ENCODE peak calls at places on chromosomes 6 and 20, in nine cellular contexts. One of them, this sample, is unnamed.
A peak's percentile ranks its signal among the peaks of the same experiment; 100 is the strongest.

GRCh38 chr6:125255201-125255600 is 46.6 kb downstream of the HDDC2 start:
- DNase-seq in AG10803: no peak
- DNase-seq in mucosa of descending colon: no peak
- DNase-seq in BE2C: no peak
- DNase-seq in spleen: no peak
- DNase-seq in fibroblast of pulmonary artery: no peak
- DNase-seq in astrocyte of the cerebellum: no peak
- DNase-seq in K562: no peak
- DNase-seq in pancreas: no peak
- DNase-seq in this sample: no peak

GRCh38 chr6:139801571-139802321 is 427.3 kb upstream of the CITED2 start:
- DNase-seq in astrocyte of the cerebellum: no peak
- DNase-seq in mucosa of descending colon: no peak
- DNase-seq in BE2C: no peak
- DNase-seq in fibroblast of pulmonary artery: peak; percentile 51
- DNase-seq in AG10803: peak; percentile 9
- DNase-seq in pancreas: no peak
- DNase-seq in spleen: no peak
- DNase-seq in K562: no peak
- DNase-seq in this sample: peak; percentile 51

GRCh38 chr6:56387621-56388413 is 140.4 kb upstream of the COL21A1 start:
- DNase-seq in fibroblast of pulmonary artery: peak; percentile 28
- DNase-seq in BE2C: no peak
- DNase-seq in pancreas: peak; percentile 30
- DNase-seq in spleen: no peak
- DNase-seq in K562: no peak
- DNase-seq in AG10803: no peak
- DNase-seq in astrocyte of the cerebellum: no peak
- DNase-seq in mucosa of descending colon: no peak
- DNase-seq in this sample: no peak

GRCh38 chr20:23877524-23877923 is 2.0 kb downstream of the CST5 start:
- DNase-seq in K562: no peak
- DNase-seq in fibroblast of pulmonary artery: no peak
- DNase-seq in AG10803: no peak
- DNase-seq in spleen: no peak
- DNase-seq in astrocyte of the cerebellum: no peak
- DNase-seq in mucosa of descending colon: no peak
- DNase-seq in pancreas: no peak
- DNase-seq in BE2C: no peak
- DNase-seq in this sample: no peak

GRCh38 chr6:139367810-139368321 is 6.6 kb downstream of the CITED2 start:
- DNase-seq in mucosa of descending colon: no peak
- DNase-seq in BE2C: no peak
- DNase-seq in spleen: no peak
- DNase-seq in K562: peak; percentile 42
- DNase-seq in astrocyte of the cerebellum: peak; percentile 26
- DNase-seq in AG10803: no peak
- DNase-seq in fibroblast of pulmonary artery: peak; percentile 28
- DNase-seq in pancreas: no peak
- DNase-seq in this sample: no peak

GRCh38 chr20:57530327-57530981 is 5.5 kb upstream of the CTCFL start:
- DNase-seq in BE2C: no peak
- DNase-seq in astrocyte of the cerebellum: no peak
- DNase-seq in spleen: no peak
- DNase-seq in K562: no peak
- DNase-seq in fibroblast of pulmonary artery: no peak
- DNase-seq in AG10803: no peak
- DNase-seq in pancreas: no peak
- DNase-seq in mucosa of descending colon: no peak
- DNase-seq in this sample: no peak

GRCh38 chr6:170023620-170024521 is 267.0 kb downstream of the DLL1 start:
- DNase-seq in BE2C: no peak
- DNase-seq in K562: no peak
- DNase-seq in fibroblast of pulmonary artery: no peak
- DNase-seq in pancreas: no peak
- DNase-seq in spleen: peak; percentile 72
- DNase-seq in astrocyte of the cerebellum: no peak
- DNase-seq in mucosa of descending colon: no peak
- DNase-seq in AG10803: no peak
- DNase-seq in this sample: no peak

GRCh38 chr6:75611702-75612375 is 10.2 kb downstream of the SENP6 start:
- DNase-seq in K562: no peak
- DNase-seq in spleen: no peak
- DNase-seq in pancreas: no peak
- DNase-seq in AG10803: peak; percentile 47
- DNase-seq in BE2C: no peak
- DNase-seq in fibroblast of pulmonary artery: no peak
- DNase-seq in astrocyte of the cerebellum: no peak
- DNase-seq in mucosa of descending colon: no peak
- DNase-seq in this sample: peak; percentile 43

GRCh38 chr20:59435496-59435895 is 135.1 kb downstream of the EDN3 start:
- DNase-seq in K562: no peak
- DNase-seq in spleen: no peak
- DNase-seq in BE2C: no peak
- DNase-seq in pancreas: no peak
- DNase-seq in fibroblast of pulmonary artery: no peak
- DNase-seq in astrocyte of the cerebellum: no peak
- DNase-seq in mucosa of descending colon: no peak
- DNase-seq in AG10803: no peak
- DNase-seq in this sample: no peak

GRCh38 chr20:49310695-49311094 is 32.8 kb upstream of the ZNFX1 start:
- DNase-seq in BE2C: no peak
- DNase-seq in astrocyte of the cerebellum: no peak
- DNase-seq in K562: no peak
- DNase-seq in mucosa of descending colon: no peak
- DNase-seq in fibroblast of pulmonary artery: peak; percentile 62
- DNase-seq in spleen: no peak
- DNase-seq in AG10803: no peak
- DNase-seq in pancreas: no peak
- DNase-seq in this sample: peak; percentile 63

GRCh38 chr6:3904518-3904917 is 55.3 kb downstream of the FAM50B start:
- DNase-seq in K562: no peak
- DNase-seq in BE2C: no peak
- DNase-seq in spleen: no peak
- DNase-seq in AG10803: no peak
- DNase-seq in pancreas: no peak
- DNase-seq in astrocyte of the cerebellum: no peak
- DNase-seq in mucosa of descending colon: no peak
- DNase-seq in fibroblast of pulmonary artery: no peak
- DNase-seq in this sample: no peak

GRCh38 chr20:43838703-43839060 is 76.0 kb upstream of the TOX2 start:
- DNase-seq in AG10803: no peak
- DNase-seq in fibroblast of pulmonary artery: no peak
- DNase-seq in mucosa of descending colon: no peak
- DNase-seq in BE2C: no peak
- DNase-seq in pancreas: no peak
- DNase-seq in spleen: no peak
- DNase-seq in K562: no peak
- DNase-seq in astrocyte of the cerebellum: no peak
- DNase-seq in this sample: no peak

GRCh38 chr20:49964964-49965780 is 17.6 kb upstream of the SNAI1 start:
- DNase-seq in spleen: peak; percentile 71
- DNase-seq in fibroblast of pulmonary artery: peak; percentile 49
- DNase-seq in mucosa of descending colon: no peak
- DNase-seq in BE2C: peak; percentile 66
- DNase-seq in astrocyte of the cerebellum: no peak
- DNase-seq in K562: peak; percentile 85
- DNase-seq in pancreas: no peak
- DNase-seq in AG10803: no peak
- DNase-seq in this sample: peak; percentile 46

GRCh38 chr6:145042559-145042958 is 692.8 kb downstream of the EPM2A start:
- DNase-seq in mucosa of descending colon: no peak
- DNase-seq in K562: no peak
- DNase-seq in astrocyte of the cerebellum: no peak
- DNase-seq in BE2C: peak; percentile 20
- DNase-seq in AG10803: no peak
- DNase-seq in spleen: no peak
- DNase-seq in pancreas: no peak
- DNase-seq in fibroblast of pulmonary artery: no peak
- DNase-seq in this sample: no peak
- TF ChIP-seq CTCF in mucosa of descending colon: no peak
- TF ChIP-seq CTCF in K562: peak; percentile 11
- TF ChIP-seq CTCF in astrocyte of the cerebellum: no peak
- TF ChIP-seq CTCF in BE2C: peak; percentile 35
- TF ChIP-seq CTCF in AG10803: no peak
- TF ChIP-seq CTCF in spleen: no peak
- TF ChIP-seq CTCF in pancreas: no peak
- TF ChIP-seq CTCF in fibroblast of pulmonary artery: no peak
- TF ChIP-seq CTCF in this sample: no peak

DNA sequence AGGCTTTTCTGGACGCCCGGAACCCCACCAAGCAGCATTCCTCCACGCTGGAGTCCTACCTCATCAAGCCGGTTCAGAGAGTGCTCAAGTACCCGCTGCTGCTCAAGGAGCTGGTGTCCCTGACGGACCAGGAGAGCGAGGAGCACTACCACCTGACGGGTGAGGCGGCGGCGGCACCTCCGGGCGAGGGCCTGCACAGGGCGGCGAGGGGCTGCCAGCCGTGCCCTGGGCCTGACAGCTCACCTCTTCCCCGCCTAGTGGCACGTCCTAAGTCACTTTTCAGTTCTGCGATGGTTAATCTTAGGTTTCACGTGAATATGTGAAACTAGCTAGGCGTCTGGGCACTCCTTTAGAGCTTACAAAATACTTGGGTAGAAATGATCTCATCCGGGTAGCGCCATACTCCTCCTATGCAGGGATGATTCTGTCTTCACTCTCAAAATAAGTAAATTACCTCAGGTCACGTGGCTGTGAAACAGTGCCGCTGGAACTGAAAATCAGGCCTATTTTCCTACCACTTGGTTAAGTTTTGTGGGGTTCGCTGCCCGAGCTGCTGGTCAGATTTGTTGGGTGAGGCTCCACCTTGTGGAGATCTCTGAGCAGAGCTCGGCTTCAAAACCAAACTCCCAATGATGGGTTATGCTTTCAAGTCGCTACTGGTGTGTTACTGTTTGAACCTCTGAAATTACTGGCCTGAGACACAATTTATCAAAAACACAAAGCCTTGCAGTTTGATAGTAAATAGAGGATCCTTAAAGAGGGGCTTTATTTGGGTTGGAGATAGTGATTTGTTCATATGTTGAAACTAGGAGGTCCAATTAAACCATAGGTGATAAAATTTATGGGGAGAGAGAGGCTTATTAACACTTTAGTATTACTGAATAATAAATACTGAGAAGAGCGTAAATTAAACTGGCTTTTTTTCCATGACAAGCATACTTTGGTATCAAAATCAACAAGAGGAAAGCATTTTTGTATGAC is 15.5 kb upstream of the CLDN20 start:
- DNase-seq in astrocyte of the cerebellum: peak; percentile 72
- DNase-seq in fibroblast of pulmonary artery: peak; percentile 78
- DNase-seq in K562: peak; percentile 33
- DNase-seq in AG10803: peak; percentile 71
- DNase-seq in BE2C: peak; percentile 55
- DNase-seq in pancreas: no peak
- DNase-seq in mucosa of descending colon: no peak
- DNase-seq in spleen: no peak
- DNase-seq in this sample: peak; percentile 75
- H3K4me3 ChIP-seq in astrocyte of the cerebellum: no peak overlapping the region
- H3K4me3 ChIP-seq in fibroblast of pulmonary artery: no peak overlapping the region
- H3K4me3 ChIP-seq in K562: no peak overlapping the region
- H3K4me3 ChIP-seq in AG10803: no peak overlapping the region
- H3K4me3 ChIP-seq in BE2C: no peak overlapping the region
- H3K4me3 ChIP-seq in pancreas: no peak overlapping the region
- H3K4me3 ChIP-seq in mucosa of descending colon: no peak overlapping the region
- H3K4me3 ChIP-seq in spleen: no peak overlapping the region
- H3K4me3 ChIP-seq in this sample: no peak overlapping the region

GRCh38 chr20:9306521-9306920 is 207.9 kb upstream of the LAMP5 start:
- DNase-seq in pancreas: no peak
- DNase-seq in AG10803: peak; percentile 85
- DNase-seq in mucosa of descending colon: no peak
- DNase-seq in fibroblast of pulmonary artery: peak; percentile 79
- DNase-seq in astrocyte of the cerebellum: peak; percentile 32
- DNase-seq in spleen: no peak
- DNase-seq in K562: no peak
- DNase-seq in BE2C: no peak
- DNase-seq in this sample: peak; percentile 87

GRCh38 chr20:9311132-9311531 is 203.3 kb upstream of the LAMP5 start:
- DNase-seq in AG10803: peak; percentile 74
- DNase-seq in pancreas: no peak
- DNase-seq in BE2C: no peak
- DNase-seq in spleen: no peak
- DNase-seq in mucosa of descending colon: no peak
- DNase-seq in astrocyte of the cerebellum: no peak
- DNase-seq in fibroblast of pulmonary artery: no peak
- DNase-seq in K562: no peak
- DNase-seq in this sample: peak; percentile 31
- TF ChIP-seq CTCF in AG10803: no peak
- TF ChIP-seq CTCF in pancreas: no peak
- TF ChIP-seq CTCF in BE2C: no peak
- TF ChIP-seq CTCF in spleen: no peak
- TF ChIP-seq CTCF in mucosa of descending colon: no peak
- TF ChIP-seq CTCF in astrocyte of the cerebellum: no peak
- TF ChIP-seq CTCF in fibroblast of pulmonary artery: no peak
- TF ChIP-seq CTCF in K562: no peak
- TF ChIP-seq CTCF in this sample: no peak

GRCh38 chr6:123802697-123803455 is 789 bp upstream of the NKAIN2 start:
- DNase-seq in BE2C: peak; percentile 78
- DNase-seq in AG10803: peak; percentile 56
- DNase-seq in fibroblast of pulmonary artery: peak; percentile 81
- DNase-seq in K562: peak; percentile 37
- DNase-seq in astrocyte of the cerebellum: peak; percentile 75
- DNase-seq in mucosa of descending colon: peak; percentile 67
- DNase-seq in pancreas: peak; percentile 63
- DNase-seq in spleen: peak; percentile 93
- DNase-seq in this sample: peak; percentile 88

GRCh38 chr6:123802351-123802696 is 1.3 kb upstream of the NKAIN2 start:
- DNase-seq in astrocyte of the cerebellum: no peak
- DNase-seq in fibroblast of pulmonary artery: no peak
- DNase-seq in pancreas: no peak
- DNase-seq in AG10803: no peak
- DNase-seq in spleen: no peak
- DNase-seq in K562: no peak
- DNase-seq in mucosa of descending colon: no peak
- DNase-seq in BE2C: no peak
- DNase-seq in this sample: no peak

GRCh38 chr6:123804771-123805540 is 1.3 kb downstream of the NKAIN2 start:
- DNase-seq in mucosa of descending colon: no peak
- DNase-seq in astrocyte of the cerebellum: no peak
- DNase-seq in BE2C: no peak
- DNase-seq in pancreas: no peak
- DNase-seq in K562: no peak
- DNase-seq in fibroblast of pulmonary artery: no peak
- DNase-seq in AG10803: no peak
- DNase-seq in spleen: no peak
- DNase-seq in this sample: no peak

GRCh38 chr6:123803862-123804681 is at the start of gene NKAIN2:
- DNase-seq in mucosa of descending colon: peak; percentile 46
- DNase-seq in K562: no peak
- DNase-seq in BE2C: peak; percentile 9
- DNase-seq in spleen: peak; percentile 71
- DNase-seq in AG10803: no peak
- DNase-seq in astrocyte of the cerebellum: no peak
- DNase-seq in pancreas: no peak
- DNase-seq in fibroblast of pulmonary artery: no peak
- DNase-seq in this sample: no peak

DNA sequence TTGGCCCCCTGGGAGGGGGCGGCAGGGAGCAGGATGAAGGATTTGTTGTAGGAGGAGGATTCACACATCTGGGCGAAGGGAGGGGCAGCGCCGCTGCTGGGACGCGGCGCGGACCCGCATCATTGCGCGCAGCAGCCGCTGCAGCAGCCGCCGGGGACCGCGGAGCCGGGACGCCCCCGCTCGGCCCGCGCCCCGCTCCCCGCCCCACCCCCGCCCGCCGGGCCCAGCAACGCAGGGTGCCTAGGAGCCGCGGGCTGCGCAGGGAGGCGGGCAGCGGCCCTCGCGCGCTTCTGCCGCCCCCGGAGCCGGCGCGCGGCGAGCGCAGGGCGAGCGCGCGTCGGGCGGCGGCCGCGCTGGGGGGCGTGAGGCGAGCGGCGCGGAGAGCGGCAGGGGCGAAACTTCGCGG is 206 bp upstream of the NKAIN2 start:
- DNase-seq in fibroblast of pulmonary artery: no peak
- DNase-seq in astrocyte of the cerebellum: no peak
- DNase-seq in AG10803: no peak
- DNase-seq in BE2C: no peak
- DNase-seq in pancreas: no peak
- DNase-seq in K562: no peak
- DNase-seq in mucosa of descending colon: no peak
- DNase-seq in spleen: no peak
- DNase-seq in this sample: no peak
- H3K4me3 ChIP-seq in fibroblast of pulmonary artery: peak overlapping the region; percentile 46
- H3K4me3 ChIP-seq in astrocyte of the cerebellum: peak overlapping the region; percentile 67
- H3K4me3 ChIP-seq in AG10803: peak overlapping the region; percentile 50
- H3K4me3 ChIP-seq in BE2C: peak overlapping the region; percentile 34
- H3K4me3 ChIP-seq in pancreas: peak overlapping the region; percentile 28
- H3K4me3 ChIP-seq in K562: no peak overlapping the region
- H3K4me3 ChIP-seq in mucosa of descending colon: no peak overlapping the region
- H3K4me3 ChIP-seq in spleen: peak overlapping the region; percentile 54
- H3K4me3 ChIP-seq in this sample: peak overlapping the region; percentile 33